ENCODE peak calls at places on chromosomes 3 and 15, in eight cellular contexts. J is stimulated activated CD8-positive, alpha-beta memory T cell treated with anti-CD3 and anti-CD28 coated beads, Interleukin-15, amount 100 ng/mL, for 24 hours; A is HFFc6; O is GM18507; M is caudate nucleus; D is iPS-NIHi11; X is NCI-H1092 treated with DMSO at 0.1 percent for 48 hours; B is CD8-positive, alpha-beta T cell. N is an unnamed sample.

GRCh38 chr3:106824856-106825255 is 552.4 kb upstream of the CCDC54 start:
- DNase-seq in J (no peak), A (peak), O (no peak), M (no peak), D (peak), X (no peak), B (no peak), N (peak)

GRCh38 chr15:33135355-33135781 is 59.1 kb downstream of the FMN1 start:
- DNase-seq in J (no peak), A (no peak), O (no peak), M (no peak), D (no peak), X (no peak), B (no peak), N (no peak)

GRCh38 chr3:31077021-31077601 is 182.7 kb upstream of the GADL1 start:
- DNase-seq in J (no peak), A (peak), O (no peak), M (no peak), D (no peak), X (no peak), B (no peak), N (no peak)

GRCh38 chr3:25429441-25429907 is 1.4 kb downstream of the RARB start:
- DNase-seq in J (no peak), A (no peak), O (no peak), M (no peak), D (no peak), X (no peak), B (no peak), N (no peak)

GRCh38 chr3:188076176-188076575 is 77.8 kb upstream of the LPP start:
- DNase-seq in J (no peak), A (no peak), O (no peak), M (peak), D (no peak), X (no peak), B (no peak), N (no peak)

GRCh38 chr15:57611938-57612337 is 20.2 kb downstream of the MYZAP start:
- DNase-seq in J (no peak), A (peak), O (no peak), M (no peak), D (peak), X (no peak), B (no peak), N (peak)

GRCh38 chr3:48411041-48411588 is 18.8 kb downstream of the PLXNB1 start:
- DNase-seq in J (no peak), A (no peak), O (no peak), M (no peak), D (no peak), X (no peak), B (no peak), N (no peak)

GRCh38 chr3:71251156-71251775 is 332.3 kb downstream of the FOXP1 start:
- DNase-seq in J (no peak), A (peak), O (no peak), M (no peak), D (no peak), X (no peak), B (no peak), N (no peak)

GRCh38 chr3:39587113-39587512 is 119.6 kb downstream of the MOBP start:
- DNase-seq in J (no peak), A (no peak), O (no peak), M (no peak), D (no peak), X (no peak), B (no peak), N (no peak)

GRCh38 chr15:45332694-45333093 is 45.6 kb downstream of the GATM start:
- DNase-seq in J (no peak), A (no peak), O (no peak), M (no peak), D (no peak), X (no peak), B (no peak), N (no peak)

GRCh38 chr15:83278191-83278590 is 6.3 kb downstream of the BNC1 start:
- DNase-seq in J (no peak), A (peak), O (no peak), M (no peak), D (no peak), X (no peak), B (no peak), N (no peak)

GRCh38 chr15:59501531-59502113 is 63.6 kb downstream of the FAM81A start:
- DNase-seq in J (no peak), A (peak), O (peak), M (no peak), D (peak), X (peak), B (no peak), N (peak)

GRCh38 chr3:77467702-77468407 is 428.0 kb downstream of the ROBO2 start:
- DNase-seq in J (no peak), A (no peak), O (no peak), M (no peak), D (no peak), X (peak), B (no peak), N (no peak)

GRCh38 chr3:51777985-51778384 is 1.1 kb downstream of the IQCF6 start:
- DNase-seq in J (no peak), A (no peak), O (no peak), M (no peak), D (no peak), X (peak), B (no peak), N (no peak)

GRCh38 chr3:83233715-83234114 is 1472.3 kb upstream of the GBE1 start:
- DNase-seq in J (no peak), A (no peak), O (no peak), M (no peak), D (no peak), X (no peak), B (no peak), N (no peak)

GRCh38 chr3:158727499-158728377 is 4.5 kb downstream of the RARRES1 start:
- DNase-seq in J (no peak), A (peak), O (peak), M (no peak), D (peak), X (peak), B (peak), N (peak)

GRCh38 chr3:127112796-127113570 is 79.9 kb upstream of the PRR23E start:
- DNase-seq in J (no peak), A (no peak), O (no peak), M (no peak), D (no peak), X (no peak), B (no peak), N (no peak)

GRCh38 chr15:74390552-74391288 is 23.3 kb upstream of the CYP11A1 start:
- DNase-seq in J (no peak), A (no peak), O (no peak), M (no peak), D (no peak), X (no peak), B (no peak), N (no peak)

N was measured in neural progenitor cell.